ENCODE peak calls at places on chromosomes 2 and 18, in six cellular contexts. One of them, this sample, is unnamed.

GRCh38 chr2:26561918-26562810 is 79.0 kb downstream of the CIB4 start:
- DNase-seq in GM23248: peak; percentile 64
- DNase-seq in breast epithelium: peak; percentile 50
- DNase-seq in anterior cingulate cortex: no peak
- DNase-seq in bronchial epithelial cell: peak; percentile 12
- DNase-seq in EL: peak; percentile 38
- DNase-seq in this sample: peak; percentile 2

GRCh38 chr2:118842687-118843491 is 4.6 kb downstream of the EN1 start:
- DNase-seq in bronchial epithelial cell: no peak
- DNase-seq in EL: no peak
- DNase-seq in anterior cingulate cortex: no peak
- DNase-seq in breast epithelium: no peak
- DNase-seq in GM23248: no peak
- DNase-seq in this sample: no peak

GRCh38 chr2:120522151-120522751 is 176.3 kb downstream of the INHBB start:
- DNase-seq in GM23248: no peak
- DNase-seq in EL: no peak
- DNase-seq in anterior cingulate cortex: no peak
- DNase-seq in bronchial epithelial cell: no peak
- DNase-seq in breast epithelium: no peak
- DNase-seq in this sample: no peak

GRCh38 chr2:39517102-39517436 is 80.0 kb upstream of the MAP4K3 start:
- DNase-seq in breast epithelium: no peak
- DNase-seq in GM23248: no peak
- DNase-seq in bronchial epithelial cell: no peak
- DNase-seq in anterior cingulate cortex: no peak
- DNase-seq in EL: no peak
- DNase-seq in this sample: no peak

GRCh38 chr2:64992990-64993389 is 3.8 kb downstream of the SLC1A4 start:
- DNase-seq in breast epithelium: no peak
- DNase-seq in bronchial epithelial cell: peak; percentile 14
- DNase-seq in anterior cingulate cortex: no peak
- DNase-seq in EL: no peak
- DNase-seq in GM23248: no peak
- DNase-seq in this sample: no peak

GRCh38 chr18:79394438-79395307 is 1.1 kb upstream of the NFATC1 start:
- DNase-seq in anterior cingulate cortex: no peak
- DNase-seq in GM23248: peak; percentile 85
- DNase-seq in EL: peak; percentile 59
- DNase-seq in breast epithelium: no peak
- DNase-seq in bronchial epithelial cell: peak; percentile 12
- DNase-seq in this sample: peak; percentile 36

GRCh38 chr18:45626330-45627203 is 11.3 kb downstream of the SLC14A2 start:
- DNase-seq in GM23248: peak; percentile 69
- DNase-seq in breast epithelium: no peak
- DNase-seq in anterior cingulate cortex: no peak
- DNase-seq in bronchial epithelial cell: peak; percentile 76
- DNase-seq in EL: peak; percentile 76
- DNase-seq in this sample: peak; percentile 61

GRCh38 chr2:60735496-60736250 is 20.4 kb upstream of the PAPOLG start:
- DNase-seq in EL: peak; percentile 15
- DNase-seq in GM23248: peak; percentile 20
- DNase-seq in bronchial epithelial cell: peak; percentile 57
- DNase-seq in breast epithelium: no peak
- DNase-seq in anterior cingulate cortex: no peak
- DNase-seq in this sample: no peak

GRCh38 chr2:49914281-49914680 is 760.0 kb upstream of the FSHR start:
- DNase-seq in EL: peak; percentile 0
- DNase-seq in bronchial epithelial cell: peak; percentile 87
- DNase-seq in anterior cingulate cortex: no peak
- DNase-seq in breast epithelium: peak; percentile 58
- DNase-seq in GM23248: peak; percentile 7
- DNase-seq in this sample: peak; percentile 67

GRCh38 chr2:144088863-144089262 is 431.1 kb downstream of the ZEB2 start:
- DNase-seq in breast epithelium: no peak
- DNase-seq in EL: no peak
- DNase-seq in anterior cingulate cortex: no peak
- DNase-seq in GM23248: no peak
- DNase-seq in bronchial epithelial cell: no peak
- DNase-seq in this sample: no peak